ENCODE peak calls at places on chromosomes 4 and X, in five cellular contexts. R, T, E, K and S are unnamed samples.

GRCh38 chr4:147772459-147772969 is 40.6 kb downstream of the ARHGAP10 start:
- DNase-seq in R (no peak), T (peak), E (peak), K (no peak), S (peak)

GRCh38 chrX:107826286-107827136 is 845 bp downstream of the MID2 start:
- DNase-seq in R (peak), T (no peak), E (peak), K (peak), S (no peak)

GRCh38 chr4:111208970-111209369 is 586.1 kb upstream of the PITX2 start:
- DNase-seq in R (peak), T (no peak), E (no peak), K (no peak), S (no peak)

GRCh38 chrX:112968351-112969133 is 127.9 kb upstream of the AMOT start:
- DNase-seq in R (no peak), T (no peak), E (no peak), K (no peak), S (no peak)

GRCh38 chrX:132488092-132488749 is 617 bp downstream of the MBNL3 start:
- DNase-seq in R (no peak), T (no peak), E (no peak), K (peak), S (no peak)

GRCh38 chrX:34813618-34814017 is 129.0 kb upstream of the FAM47B start:
- DNase-seq in R (no peak), T (no peak), E (peak), K (no peak), S (no peak)

GRCh38 chr4:146053901-146054300 is 115.3 kb upstream of the ZNF827 start:
- DNase-seq in R (no peak), T (no peak), E (peak), K (no peak), S (no peak)

GRCh38 chr4:17066972-17067371 is 168.5 kb upstream of the LDB2 start:
- DNase-seq in R (no peak), T (peak), E (peak), K (no peak), S (peak)

GRCh38 chr4:52317361-52317879 is 266.3 kb downstream of the SPATA18 start:
- DNase-seq in R (no peak), T (no peak), E (no peak), K (no peak), S (no peak)

GRCh38 chr4:13347517-13348125 is 136.5 kb downstream of the RAB28 start:
- DNase-seq in R (no peak), T (no peak), E (no peak), K (no peak), S (no peak)

GRCh38 chr4:6641971-6642320 is 1.5 kb downstream of the MRFAP1 start:
- DNase-seq in R (no peak), T (no peak), E (peak), K (no peak), S (no peak)

GRCh38 chr4:73396304-73396703 is 7.8 kb upstream of the ALB start:
- DNase-seq in R (no peak), T (no peak), E (no peak), K (no peak), S (no peak)

GRCh38 chr4:24842356-24842755 is 47.0 kb downstream of the SOD3 start:
- DNase-seq in R (no peak), T (no peak), E (no peak), K (no peak), S (no peak)

GRCh38 chr4:24837781-24838180 is 42.4 kb downstream of the SOD3 start:
- DNase-seq in R (no peak), T (no peak), E (no peak), K (no peak), S (no peak)

GRCh38 chr4:24840362-24840761 is 45.0 kb downstream of the SOD3 start:
- DNase-seq in R (no peak), T (no peak), E (no peak), K (no peak), S (no peak)

GRCh38 chr4:24843121-24843520 is 47.7 kb downstream of the SOD3 start:
- DNase-seq in R (no peak), T (no peak), E (no peak), K (no peak), S (no peak)

DNA sequence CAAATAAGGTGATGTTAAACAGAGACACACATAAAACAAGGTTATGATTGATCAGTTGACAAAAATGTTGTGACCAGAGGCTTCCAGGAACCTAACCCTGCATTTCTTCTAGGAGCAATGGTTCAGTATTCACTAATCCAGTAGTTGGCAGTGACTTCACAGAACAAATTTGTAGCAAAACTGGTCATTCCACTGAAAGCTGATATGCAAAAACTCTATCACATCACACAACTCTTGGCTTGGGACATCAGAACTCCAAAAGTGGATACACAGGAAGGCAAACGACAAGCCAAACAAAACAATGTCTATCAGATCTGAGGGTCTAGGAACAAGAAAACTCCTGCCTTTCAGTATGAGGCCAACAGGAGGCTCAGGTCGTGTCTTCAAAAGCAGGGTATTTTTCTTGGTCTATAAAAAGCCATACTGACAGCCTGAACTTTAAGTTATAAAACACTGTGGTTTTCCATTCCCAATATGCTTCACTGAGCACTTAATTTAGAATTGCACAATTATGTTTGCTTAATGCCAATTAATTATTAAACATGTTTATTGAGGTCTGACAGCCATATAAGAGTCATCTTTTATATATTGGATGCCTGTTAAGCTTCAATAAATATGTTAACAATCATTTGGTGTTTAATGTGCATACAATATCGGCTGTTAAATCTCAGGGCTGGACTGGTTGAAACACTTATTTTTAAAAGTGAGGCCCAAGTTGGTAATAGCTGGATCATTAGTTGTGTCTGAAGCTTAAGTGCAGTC is 45.6 kb downstream of the SOD3 start:
- DNase-seq in R (no peak), T (no peak), E (no peak), K (no peak), S (no peak)
- TF ChIP-seq CTCF in R (peak), T (no peak), E (no peak), K (no peak), S (peak)

DNA sequence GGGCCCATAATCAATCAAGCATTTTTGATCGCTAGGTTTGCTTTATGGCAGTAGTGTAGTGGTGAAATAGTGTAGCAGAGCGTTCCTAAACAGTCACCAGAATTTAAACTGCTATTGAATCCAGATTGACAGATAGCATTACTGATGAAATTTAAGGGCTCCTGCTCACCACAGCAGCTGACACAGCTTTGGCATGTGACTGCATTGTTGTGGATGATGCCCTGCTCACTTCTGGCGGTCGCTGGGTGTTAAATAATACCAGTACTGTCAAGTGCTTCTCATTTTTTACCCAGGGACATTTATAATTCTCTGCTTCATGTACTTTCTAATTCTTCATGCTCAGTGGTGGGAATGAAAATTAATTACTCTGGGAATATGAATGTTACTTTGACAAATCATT is 102.0 kb upstream of the ARHGAP24 start:
- DNase-seq in R (no peak), T (no peak), E (no peak), K (no peak), S (no peak)
- H3K4me3 ChIP-seq in R (no peak), T (no peak), E (no peak), K (no peak), S (no peak)

GRCh38 chrX:38282044-38282443 is 45.3 kb downstream of the RPGR start:
- DNase-seq in R (peak), T (no peak), E (no peak), K (no peak), S (no peak)
- TF ChIP-seq CTCF in R (peak), T (peak), E (peak), K (no peak), S (peak)

DNA sequence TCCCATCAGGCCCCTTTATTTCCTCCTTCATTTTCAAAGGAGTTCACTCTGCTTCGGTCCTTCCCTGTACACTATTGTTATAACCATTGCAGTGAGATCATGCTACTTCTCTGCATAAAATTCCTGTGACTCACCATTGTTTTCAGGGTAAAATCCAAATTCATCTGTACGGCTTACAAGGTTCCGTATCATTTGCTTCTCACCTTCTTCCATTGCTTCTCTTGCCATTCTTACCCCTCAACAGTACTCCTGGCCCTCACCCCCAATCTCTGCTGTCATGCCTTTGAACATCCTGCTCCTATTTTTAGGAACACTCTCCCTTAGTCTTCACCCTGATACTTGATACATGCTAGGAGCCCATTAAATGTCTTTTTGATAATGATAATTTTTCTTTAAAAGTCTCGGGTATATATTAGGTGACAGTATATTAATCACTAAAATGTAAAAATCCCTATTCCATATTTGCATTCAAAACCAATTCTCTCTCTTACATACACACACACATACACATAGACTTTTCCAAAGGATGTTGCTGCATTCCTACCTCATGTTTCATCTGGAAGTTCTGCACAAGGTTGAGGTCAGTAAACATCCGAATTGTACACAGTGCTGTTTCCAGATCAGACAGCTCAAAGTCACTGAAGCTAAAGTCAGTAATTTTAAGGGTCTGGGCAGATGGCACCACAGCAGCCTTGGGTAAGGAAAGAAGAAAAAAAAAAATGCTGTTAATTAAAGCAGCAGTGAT is 103.4 kb downstream of the PDE5A start:
- DNase-seq in R (no peak), T (peak), E (peak), K (no peak), S (peak)
- H3K4me3 ChIP-seq in R (no peak), T (no peak), E (peak), K (no peak), S (no peak)

GRCh38 chrX:15127010-15127409 is 142.9 kb downstream of the ASB9 start:
- DNase-seq in R (no peak), T (no peak), E (no peak), K (no peak), S (no peak)
- TF ChIP-seq CTCF in R (peak), T (no peak), E (peak), K (no peak), S (peak)

GRCh38 chr4:112652216-112652615 is 15.3 kb downstream of the LARP7 start:
- DNase-seq in R (peak), T (no peak), E (no peak), K (no peak), S (no peak)
- H3K4me3 ChIP-seq in R (peak), T (no peak), E (no peak), K (no peak), S (no peak)